ENCODE peak calls at places on chromosomes 11 and 22, in four cellular contexts. M, Y, S and C are unnamed samples.

GRCh38 chr22:36569999-36570398 is 41.0 kb upstream of the EIF3D start:
- DNase-seq in M (no peak), Y (no peak), S (no peak), C (no peak)

GRCh38 chr11:27532652-27533325 is 26.2 kb upstream of the LIN7C start:
- DNase-seq in M (no peak), Y (no peak), S (no peak), C (no peak)

GRCh38 chr11:11073996-11074395 is 216.1 kb upstream of the ZBED5 start:
- DNase-seq in M (no peak), Y (no peak), S (no peak), C (no peak)

GRCh38 chr11:113179181-113179701 is 135.1 kb upstream of the TTC12 start:
- DNase-seq in M (no peak), Y (no peak), S (no peak), C (no peak)

GRCh38 chr11:74970852-74971395 is 17.8 kb upstream of the NEU3 start:
- DNase-seq in M (no peak), Y (no peak), S (no peak), C (no peak)

GRCh38 chr11:93652161-93652597 is 9.3 kb upstream of the CEP295 start:
- DNase-seq in M (peak), Y (no peak), S (peak), C (peak)

GRCh38 chr11:27876209-27876775 is 176.0 kb upstream of the BDNF start:
- DNase-seq in M (no peak), Y (no peak), S (no peak), C (no peak)

GRCh38 chr11:117633186-117633585 is 163.8 kb downstream of the DSCAML1 start:
- DNase-seq in M (no peak), Y (no peak), S (no peak), C (no peak)

GRCh38 chr11:27447288-27447914 is 25.2 kb downstream of the LGR4 start:
- DNase-seq in M (no peak), Y (no peak), S (no peak), C (no peak)